ENCODE peak calls at places on chromosomes 4 and X, in five cellular contexts. R is NB4; G is GM03348; Q is NCI-H1436 treated with DMSO at 0.1 percent for 48 hours; C is activated CD4-positive, alpha-beta T cell treated with anti-CD3 and anti-CD28 coated beads for 48 hours. T is an unnamed sample.

GRCh38 chr4:53010320-53010719 is 148.2 kb downstream of the RASL11B start:
- DNase-seq in G (peak), Q (no peak), R (no peak), C (no peak), T (no peak)

GRCh38 chr4:182294436-182294835 is 51.2 kb downstream of the TENM3 start:
- DNase-seq in G (no peak), Q (no peak), C (no peak), R (no peak), T (no peak)

GRCh38 chrX:109624641-109625311 is at the start of gene KCNE5:
- DNase-seq in C (no peak), Q (no peak), G (peak), R (no peak), T (no peak)

GRCh38 chr4:55517526-55518229 is 29.0 kb downstream of the CLOCK start:
- DNase-seq in Q (no peak), R (no peak), C (no peak), G (no peak), T (no peak)

GRCh38 chrX:130110379-130111219 is at the start of gene ELF4:
- DNase-seq in G (peak), R (peak), Q (no peak), C (peak), T (peak)

GRCh38 chr4:141912831-141913230 is 276.4 kb downstream of the IL15 start:
- DNase-seq in G (no peak), C (no peak), Q (no peak), R (no peak), T (no peak)

GRCh38 chr4:3261411-3262207 is 12.7 kb downstream of the MSANTD1 start:
- DNase-seq in Q (no peak), C (no peak), G (no peak), R (no peak), T (no peak)

GRCh38 chr4:3312362-3312761 is 19.5 kb downstream of the RGS12 start:
- DNase-seq in G (no peak), C (no peak), Q (no peak), R (no peak), T (no peak)

GRCh38 chrX:103685396-103685795 is 1.1 kb downstream of the MORF4L2 start:
- DNase-seq in C (peak), G (peak), R (peak), Q (no peak), T (no peak)

GRCh38 chr4:182620111-182620980 is 296.8 kb downstream of the DCTD start:
- DNase-seq in C (no peak), G (no peak), R (no peak), Q (no peak), T (no peak)

GRCh38 chr4:6474053-6474568 is 1.7 kb upstream of the PPP2R2C start:
- DNase-seq in G (no peak), Q (no peak), C (no peak), R (peak), T (no peak)

GRCh38 chr4:110049951-110050925 is 137.6 kb downstream of the EGF start:
- DNase-seq in Q (no peak), R (peak), G (peak), C (peak), T (peak)